ENCODE peak calls at places on chromosomes 1 and 21, in eight cellular contexts. N is HepG2, U is breast epithelium, Y is stomach, C is transverse colon, L is endothelial cell of umbilical vein, D is prostate gland, P is H1. Q is an unnamed sample.

GRCh38 chr1:115118086-115118485 is 28.8 kb upstream of the TSPAN2 start:
- DNase-seq in N (no peak), U (no peak), Y (no peak), C (no peak), L (no peak), D (no peak), P (no peak), Q (no peak)

GRCh38 chr21:43925096-43925481 is 60.1 kb downstream of the AGPAT3 start:
- DNase-seq in N (no peak), U (no peak), Y (no peak), C (peak; percentile 71), L (no peak), D (no peak), P (peak; percentile 45), Q (no peak)

GRCh38 chr1:29145739-29146437 is 22.2 kb upstream of the TMEM200B start:
- DNase-seq in N (peak; percentile 92), U (no peak), Y (peak; percentile 20), C (no peak), L (no peak), D (no peak), P (no peak), Q (no peak)

GRCh38 chr1:235342039-235342438 is 13.7 kb downstream of the GGPS1 start:
- DNase-seq in N (no peak), U (no peak), Y (no peak), C (no peak), L (no peak), D (no peak), P (no peak), Q (no peak)

GRCh38 chr1:164576311-164577271 is 17.6 kb downstream of the PBX1 start:
- DNase-seq in N (no peak), U (no peak), Y (no peak), C (no peak), L (no peak), D (no peak), P (peak; percentile 68), Q (no peak)

GRCh38 chr1:174871886-174872285 is 127.9 kb upstream of the CACYBP start:
- DNase-seq in N (no peak), U (no peak), Y (no peak), C (no peak), L (no peak), D (no peak), P (no peak), Q (no peak)

GRCh38 chr1:159952932-159953331 is 1.1 kb downstream of the SLAMF9 start:
- DNase-seq in N (no peak), U (no peak), Y (peak; percentile 13), C (no peak), L (no peak), D (no peak), P (no peak), Q (peak; percentile 29)

GRCh38 chr1:119784127-119784781 is 15.5 kb upstream of the HMGCS2 start:
- DNase-seq in N (no peak), U (no peak), Y (peak; percentile 69), C (peak; percentile 74), L (no peak), D (peak; percentile 30), P (no peak), Q (no peak)

GRCh38 chr1:205287076-205287475 is 34.5 kb downstream of the NUAK2 start:
- DNase-seq in N (no peak), U (no peak), Y (no peak), C (no peak), L (no peak), D (no peak), P (no peak), Q (no peak)

GRCh38 chr1:71780681-71781080 is 501.7 kb downstream of the NEGR1 start:
- DNase-seq in N (no peak), U (no peak), Y (no peak), C (no peak), L (no peak), D (no peak), P (no peak), Q (no peak)

GRCh38 chr1:64549464-64550239 is 79.7 kb downstream of the CACHD1 start:
- DNase-seq in N (no peak), U (no peak), Y (no peak), C (no peak), L (no peak), D (peak; percentile 53), P (no peak), Q (no peak)

GRCh38 chr1:223713546-223714420 is 1.4 kb downstream of the CAPN2 start:
- DNase-seq in N (no peak), U (no peak), Y (no peak), C (peak; percentile 52), L (peak; percentile 41), D (no peak), P (no peak), Q (no peak)
- TF ChIP-seq POLR2AphosphoS5 in N (no peak), U (no peak), Y (no peak), C (peak; percentile 44), L (peak; percentile 26), D (no peak), P (no peak), Q (no peak)

GRCh38 chr1:234169161-234169849 is 204.0 kb upstream of the COA6 start:
- DNase-seq in N (no peak), U (no peak), Y (no peak), C (no peak), L (no peak), D (no peak), P (no peak), Q (no peak)
- H3K9me3 ChIP-seq in N (no peaks in the 10 kb centered on the region), U (no peaks in the 10 kb centered on the region), Y (no peaks in the 10 kb centered on the region), C (no peaks in the 10 kb centered on the region), L (no peaks in the 10 kb centered on the region), D (no peaks in the 10 kb centered on the region), P (no peaks in the 10 kb centered on the region), Q (no peaks in the 10 kb centered on the region)

GRCh38 chr1:76074321-76075187 is at the start of gene ST6GALNAC3:
- DNase-seq in N (peak; percentile 7), U (peak; percentile 56), Y (peak; percentile 82), C (peak; percentile 81), L (peak; percentile 79), D (peak; percentile 52), P (peak; percentile 83), Q (peak; percentile 95)
- TF ChIP-seq POLR2A in N (no peak), U (no peak), Y (no peak), C (peak; percentile 37), L (peak; percentile 84), D (no peak), P (peak; percentile 33), Q (no peak)

GRCh38 chr21:41444703-41445464 is 18.8 kb downstream of the MX1 start:
- DNase-seq in N (no peak), U (peak; percentile 19), Y (peak; percentile 5), C (peak; percentile 2), L (no peak), D (no peak), P (no peak), Q (peak; percentile 39)
- TF ChIP-seq POLR2AphosphoS5 in N (no peak), U (no peak), Y (no peak), C (no peak), L (no peak), D (no peak), P (no peak), Q (no peak)

GRCh38 chr1:167207940-167208623 is 12.6 kb upstream of the POU2F1 start:
- DNase-seq in N (no peak), U (no peak), Y (no peak), C (no peak), L (no peak), D (no peak), P (no peak), Q (no peak)

GRCh38 chr1:167210966-167211674 is 9.6 kb upstream of the POU2F1 start:
- DNase-seq in N (no peak), U (no peak), Y (no peak), C (peak; percentile 20), L (no peak), D (peak; percentile 58), P (no peak), Q (no peak)

GRCh38 chr1:167209044-167209443 is 11.6 kb upstream of the POU2F1 start:
- DNase-seq in N (no peak), U (no peak), Y (no peak), C (no peak), L (no peak), D (no peak), P (no peak), Q (no peak)

GRCh38 chr1:167208624-167208976 is 12.1 kb upstream of the POU2F1 start:
- DNase-seq in N (no peak), U (no peak), Y (no peak), C (no peak), L (no peak), D (no peak), P (no peak), Q (no peak)

DNA sequence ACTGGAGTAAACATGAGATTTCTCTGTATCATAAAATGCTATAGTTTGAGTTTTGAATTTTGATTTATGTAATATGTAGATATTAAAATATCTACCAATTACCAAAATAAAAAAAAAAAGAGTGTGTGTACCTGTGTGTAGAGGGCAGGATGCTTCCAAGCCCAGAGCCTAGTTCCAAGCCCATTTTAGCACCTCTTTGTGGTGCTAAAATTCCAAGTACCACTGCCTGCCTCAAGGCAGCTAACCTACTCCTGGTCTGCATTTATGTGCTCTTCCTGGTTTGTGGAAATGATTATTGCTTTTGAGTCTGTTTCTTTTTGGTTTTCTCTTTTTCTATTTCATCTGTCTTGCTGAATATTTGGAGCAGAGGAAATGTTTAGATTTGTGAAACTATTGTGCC is 8.7 kb upstream of the POU2F1 start:
- DNase-seq in N (no peak), U (no peak), Y (no peak), C (no peak), L (no peak), D (no peak), P (no peak), Q (no peak)
- H3K9me3 ChIP-seq in N (no peaks in the 10 kb centered on the region), U (peaks cover 21% of the 10 kb centered on the region), Y (peaks cover 10% of the 10 kb centered on the region), C (peaks cover 7% of the 10 kb centered on the region), L (no peaks in the 10 kb centered on the region), D (no peaks in the 10 kb centered on the region), P (no peaks in the 10 kb centered on the region), Q (peaks cover 23% of the 10 kb centered on the region)

DNA sequence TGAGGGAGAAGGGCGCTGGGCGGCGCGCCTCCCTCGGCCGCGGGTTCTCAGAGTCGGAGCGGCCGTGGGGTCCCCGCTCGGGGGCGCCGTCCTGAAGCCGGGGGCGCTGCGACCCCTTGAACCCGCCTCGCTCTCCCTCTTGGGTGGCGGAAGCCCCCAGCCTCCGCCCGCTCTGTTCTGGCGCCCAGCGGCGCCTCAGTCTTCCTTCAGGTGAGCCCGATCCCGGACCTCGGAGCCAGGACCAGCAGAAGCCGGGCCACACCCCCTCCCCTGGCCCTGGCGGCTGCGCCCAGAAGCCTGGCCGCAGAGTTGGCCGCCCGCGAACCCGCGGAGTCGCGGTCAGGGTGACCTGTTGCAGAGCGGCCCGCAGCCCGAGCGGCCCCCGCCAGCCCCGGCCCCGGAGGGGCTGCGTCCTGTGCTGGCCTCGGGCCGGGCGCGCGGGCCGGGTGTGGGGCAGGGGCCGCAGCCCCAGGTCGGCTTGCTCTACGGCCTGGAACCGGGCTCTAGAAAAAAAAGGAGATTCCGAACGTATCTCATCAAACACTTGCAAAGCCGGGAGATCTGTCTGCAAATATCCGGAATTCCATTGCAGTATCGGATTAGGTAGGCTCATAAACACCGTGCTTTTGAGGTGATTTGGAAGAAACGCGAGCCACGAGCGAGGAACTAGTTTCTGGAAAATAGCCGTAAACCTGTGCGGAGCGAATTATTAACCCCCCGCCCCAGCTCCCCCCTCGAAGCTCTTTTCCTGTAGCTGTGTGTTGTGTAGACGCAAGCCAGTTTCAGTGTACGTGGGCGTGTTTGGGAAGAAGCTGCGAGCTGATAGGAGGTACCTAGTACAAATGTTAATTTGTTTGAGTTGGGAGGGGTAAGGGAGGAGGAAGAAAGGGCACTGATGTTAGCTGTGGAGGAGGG is 816 bp downstream of the RALGPS2 start:
- DNase-seq in N (peak; percentile 94), U (peak; percentile 63), Y (peak; percentile 69), C (peak; percentile 87), L (peak; percentile 86), D (peak; percentile 87), P (peak; percentile 76), Q (peak; percentile 91)
- TF ChIP-seq POLR2A in N (peak; percentile 78), U (no peak), Y (no peak), C (peak; percentile 68), L (peak; percentile 49), D (peak; percentile 64), P (peak; percentile 49), Q (peak; percentile 84)

Q was measured in spleen.